ENCODE peak calls at places on chromosomes 6 and 20, in four cellular contexts. J, X, M and Q are unnamed samples.

GRCh38 chr6:36028088-36028886 is 679 bp downstream of the MAPK14 start:
- DNase-seq in M (no peak), J (peak; percentile 58), X (peak; percentile 64), Q (no peak)

GRCh38 chr6:35202066-35202546 is 11.7 kb upstream of the SCUBE3 start:
- DNase-seq in M (no peak), X (no peak), J (no peak), Q (no peak)

GRCh38 chr6:128394171-128394570 is 126.2 kb downstream of the PTPRK start:
- DNase-seq in X (no peak), M (no peak), J (no peak), Q (no peak)

GRCh38 chr6:103154779-103155572 is 1704.7 kb downstream of the HACE1 start:
- DNase-seq in J (no peak), X (no peak), M (no peak), Q (no peak)

GRCh38 chr20:4488407-4489339 is 233.0 kb upstream of the PRND start:
- DNase-seq in X (no peak), M (peak; percentile 63), J (no peak), Q (no peak)

GRCh38 chr6:20600831-20601230 is 66.6 kb downstream of the CDKAL1 start:
- DNase-seq in J (no peak), X (no peak), M (no peak), Q (no peak)

GRCh38 chr6:167350731-167351655 is 26.1 kb downstream of the TTLL2 start:
- DNase-seq in J (peak; percentile 14), X (peak; percentile 51), M (no peak), Q (no peak)

GRCh38 chr6:22828179-22829062 is 259.1 kb downstream of the HDGFL1 start:
- DNase-seq in X (peak; percentile 99), J (no peak), M (peak; percentile 86), Q (peak; percentile 94)

GRCh38 chr6:107132330-107132954 is 17.1 kb upstream of the BEND3 start:
- DNase-seq in M (no peak), X (peak; percentile 45), J (no peak), Q (no peak)

GRCh38 chr6:106381871-106382270 is 21.4 kb downstream of the CRYBG1 start:
- DNase-seq in X (no peak), M (no peak), J (no peak), Q (no peak)

GRCh38 chr6:17038316-17038715 is 63.5 kb upstream of the STMND1 start:
- DNase-seq in X (no peak), J (no peak), M (peak; percentile 47), Q (no peak)

GRCh38 chr20:18705490-18705889 is 108.1 kb upstream of the SCP2D1 start:
- DNase-seq in M (peak; percentile 77), X (no peak), J (no peak), Q (peak; percentile 87)

GRCh38 chr20:38139156-38139912 is 25.7 kb downstream of the TGM2 start:
- DNase-seq in J (no peak), X (no peak), M (no peak), Q (no peak)

GRCh38 chr20:18983796-18984195 is 170.2 kb downstream of the SCP2D1 start:
- DNase-seq in M (no peak), X (no peak), J (no peak), Q (no peak)

GRCh38 chr6:81265106-81265505 is 487.4 kb downstream of the TENT5A start:
- DNase-seq in X (no peak), J (no peak), M (no peak), Q (peak; percentile 5)

GRCh38 chr20:4844766-4845465 is 123.2 kb downstream of the PRND start:
- DNase-seq in X (no peak), M (no peak), J (no peak), Q (no peak)

GRCh38 chr6:17448165-17448564 is 54.8 kb downstream of the CAP2 start:
- DNase-seq in J (no peak), X (peak; percentile 71), M (no peak), Q (no peak)

GRCh38 chr6:484086-484728 is 92.7 kb downstream of the IRF4 start:
- DNase-seq in M (no peak), X (no peak), J (no peak), Q (no peak)

GRCh38 chr6:115782612-115783011 is 278.1 kb downstream of the FRK start:
- DNase-seq in M (no peak), X (no peak), J (no peak), Q (no peak)

GRCh38 chr6:90098025-90098474 is 198.6 kb downstream of the BACH2 start:
- DNase-seq in M (peak; percentile 92), X (peak; percentile 38), J (peak; percentile 45), Q (peak; percentile 83)

GRCh38 chr6:119510246-119510645 is 160.7 kb upstream of the MAN1A1 start:
- DNase-seq in J (no peak), M (no peak), X (no peak), Q (no peak)

GRCh38 chr20:54345301-54345724 is 130.1 kb upstream of the DOK5 start:
- DNase-seq in J (no peak), M (peak; percentile 75), X (peak; percentile 85), Q (peak; percentile 64)

GRCh38 chr6:17225767-17226166 is 55.4 kb upstream of the RBM24 start:
- DNase-seq in J (no peak), M (no peak), X (no peak), Q (no peak)

GRCh38 chr6:137707590-137708360 is 159.3 kb upstream of the TNFAIP3 start:
- DNase-seq in J (peak; percentile 89), M (peak; percentile 74), X (peak; percentile 82), Q (no peak)

GRCh38 chr6:113599444-113599843 is 257.7 kb upstream of the MARCKS start:
- DNase-seq in J (no peak), X (no peak), M (no peak), Q (no peak)

GRCh38 chr20:14888172-14888571 is 550.8 kb upstream of the FLRT3 start:
- DNase-seq in J (no peak), X (no peak), M (no peak), Q (no peak)

GRCh38 chr6:44201638-44202303 is 15.0 kb upstream of the MYMX start:
- DNase-seq in X (no peak), J (no peak), M (no peak), Q (no peak)